ENCODE peak calls at places on chromosomes 16 and 17, in ten cellular contexts. R is DND-41, M is kidney, O is WERI-Rb-1, A is cardiac fibroblast, L is heart left ventricle, Q is fibroblast of pulmonary artery, Y is IMR-90, V is coronary artery, J is dorsolateral prefrontal cortex. S is an unnamed sample.

GRCh38 chr17:17890773-17891759 is 54.3 kb upstream of the SREBF1 start:
- DNase-seq in L (peak; percentile 49), Y (peak; percentile 72), V (no peak), R (no peak), M (peak; percentile 67), A (peak; percentile 83), Q (peak; percentile 78), O (peak; percentile 82), J (no peak), S (peak; percentile 61)

GRCh38 chr16:50697881-50698767 is 4.7 kb downstream of the NOD2 start:
- DNase-seq in Y (peak; percentile 46), M (no peak), O (no peak), A (peak; percentile 42), Q (peak; percentile 30), L (peak; percentile 52), V (no peak), J (no peak), R (no peak), S (peak; percentile 78)

GRCh38 chr17:75061618-75062017 is 14.6 kb downstream of the KCTD2 start:
- DNase-seq in Y (no peak), V (no peak), O (no peak), L (no peak), J (no peak), Q (no peak), M (no peak), A (no peak), R (no peak), S (no peak)

GRCh38 chr17:64622931-64623654 is 39.0 kb downstream of the SMURF2 start:
- DNase-seq in M (no peak), R (no peak), O (no peak), Y (peak; percentile 91), V (no peak), A (peak; percentile 73), Q (peak; percentile 86), J (no peak), L (no peak), S (no peak)

GRCh38 chr16:75099738-75100615 is 16.6 kb downstream of the LDHD start:
- DNase-seq in Y (no peak), O (no peak), M (peak; percentile 76), A (no peak), L (peak; percentile 66), V (no peak), Q (no peak), J (no peak), R (peak; percentile 87), S (peak; percentile 72)

GRCh38 chr16:70686376-70687171 is 721 bp upstream of the MTSS2 start:
- DNase-seq in L (no peak), R (no peak), Q (no peak), J (no peak), V (no peak), M (no peak), Y (no peak), A (no peak), O (peak; percentile 37), S (no peak)

GRCh38 chr16:86909359-86910145 is 331.2 kb downstream of the FOXL1 start:
- DNase-seq in L (no peak), R (no peak), Q (no peak), M (no peak), V (no peak), A (no peak), O (no peak), Y (no peak), J (no peak), S (no peak)

GRCh38 chr17:64146418-64147109 is 16.6 kb upstream of the ERN1 start:
- DNase-seq in A (peak; percentile 79), O (peak; percentile 63), L (peak; percentile 72), Q (peak; percentile 77), V (peak; percentile 85), J (peak; percentile 62), R (peak; percentile 63), M (peak; percentile 87), Y (peak; percentile 72), S (peak; percentile 58)

GRCh38 chr17:82097187-82097918 is 683 bp downstream of the FASN start:
- DNase-seq in Q (peak; percentile 65), R (peak; percentile 39), V (no peak), Y (peak; percentile 64), M (peak; percentile 89), A (peak; percentile 81), J (peak; percentile 19), L (no peak), O (peak; percentile 82), S (peak; percentile 36)

GRCh38 chr17:2709173-2709661 is 2.3 kb downstream of the CLUH start:
- DNase-seq in Q (no peak), V (no peak), Y (no peak), L (no peak), J (no peak), R (no peak), A (no peak), M (peak; percentile 84), O (no peak), S (peak; percentile 23)

GRCh38 chr16:89540557-89540956 is 19.9 kb upstream of the RPL13 start:
- DNase-seq in Y (no peak), L (peak; percentile 47), R (no peak), V (no peak), Q (no peak), O (no peak), J (no peak), M (no peak), A (no peak), S (no peak)

GRCh38 chr17:51000835-51001638 is 119.6 kb downstream of the SPAG9 start:
- DNase-seq in J (peak; percentile 28), Q (peak; percentile 88), A (peak; percentile 87), Y (peak; percentile 78), R (peak; percentile 21), L (no peak), M (no peak), V (no peak), O (no peak), S (no peak)

GRCh38 chr16:78321611-78322010 is 222.2 kb downstream of the WWOX start:
- DNase-seq in O (no peak), L (no peak), J (no peak), Y (no peak), M (no peak), R (no peak), Q (no peak), V (no peak), A (no peak), S (no peak)

GRCh38 chr16:72191551-72191950 is 19.6 kb upstream of the PMFBP1 start:
- DNase-seq in V (no peak), M (no peak), Q (peak; percentile 20), O (no peak), Y (no peak), J (no peak), A (peak; percentile 40), R (no peak), L (no peak), S (no peak)

GRCh38 chr16:81729451-81729850 is 49.6 kb upstream of the PLCG2 start:
- DNase-seq in J (no peak), A (no peak), Y (no peak), V (no peak), L (no peak), M (no peak), Q (no peak), R (peak; percentile 43), O (no peak), S (peak; percentile 27)

DNA sequence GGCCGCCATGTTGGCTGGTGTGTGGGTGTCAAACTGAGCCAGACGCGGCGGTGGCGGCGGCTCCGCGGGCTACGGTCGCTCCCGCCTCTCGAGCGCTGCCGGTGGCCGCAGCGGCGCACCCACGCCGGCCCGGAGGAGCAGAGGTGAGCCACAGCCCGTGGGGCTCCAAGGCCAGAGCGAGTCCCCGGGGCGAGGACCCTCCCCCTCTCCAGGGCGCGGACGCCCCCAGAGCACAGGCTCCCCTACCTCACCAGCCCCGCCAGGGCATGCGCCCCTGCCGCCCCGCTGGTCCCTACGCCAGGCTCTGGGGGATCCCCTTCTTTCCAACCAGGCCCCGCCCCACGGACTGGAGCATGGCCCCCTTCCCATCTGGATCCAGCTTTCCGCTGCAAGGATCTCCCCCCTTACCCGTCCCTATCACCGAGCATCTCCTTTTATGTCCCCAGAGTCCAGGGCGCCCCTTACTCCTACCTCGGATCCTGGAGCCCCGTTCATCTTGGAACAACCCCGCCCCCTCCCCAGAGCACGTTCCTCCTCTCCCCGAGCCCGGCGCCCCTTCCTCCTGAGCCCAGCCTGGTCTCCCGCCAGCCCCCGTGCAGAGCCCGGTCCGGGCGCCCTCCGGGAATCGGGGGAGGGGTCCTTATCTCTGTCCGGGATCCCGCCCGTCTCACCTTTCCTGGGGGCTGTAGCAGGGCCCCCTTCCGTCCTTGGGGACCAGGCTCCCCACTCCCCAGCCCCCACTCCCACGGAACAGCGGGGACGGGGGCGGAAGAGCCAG is 412 bp downstream of the EPN2 start:
- DNase-seq in V (no peak), L (peak; percentile 50), Y (no peak), Q (no peak), A (no peak), M (peak; percentile 91), J (no peak), R (no peak), O (peak; percentile 45), S (peak; percentile 41)
- TF ChIP-seq CTCF in V (no peak), L (peak; percentile 52), Y (peak; percentile 14), Q (no peak), A (no peak), M (peak; percentile 3), J (peak; percentile 21), R (no peak), O (no peak), S (no peak)

DNA sequence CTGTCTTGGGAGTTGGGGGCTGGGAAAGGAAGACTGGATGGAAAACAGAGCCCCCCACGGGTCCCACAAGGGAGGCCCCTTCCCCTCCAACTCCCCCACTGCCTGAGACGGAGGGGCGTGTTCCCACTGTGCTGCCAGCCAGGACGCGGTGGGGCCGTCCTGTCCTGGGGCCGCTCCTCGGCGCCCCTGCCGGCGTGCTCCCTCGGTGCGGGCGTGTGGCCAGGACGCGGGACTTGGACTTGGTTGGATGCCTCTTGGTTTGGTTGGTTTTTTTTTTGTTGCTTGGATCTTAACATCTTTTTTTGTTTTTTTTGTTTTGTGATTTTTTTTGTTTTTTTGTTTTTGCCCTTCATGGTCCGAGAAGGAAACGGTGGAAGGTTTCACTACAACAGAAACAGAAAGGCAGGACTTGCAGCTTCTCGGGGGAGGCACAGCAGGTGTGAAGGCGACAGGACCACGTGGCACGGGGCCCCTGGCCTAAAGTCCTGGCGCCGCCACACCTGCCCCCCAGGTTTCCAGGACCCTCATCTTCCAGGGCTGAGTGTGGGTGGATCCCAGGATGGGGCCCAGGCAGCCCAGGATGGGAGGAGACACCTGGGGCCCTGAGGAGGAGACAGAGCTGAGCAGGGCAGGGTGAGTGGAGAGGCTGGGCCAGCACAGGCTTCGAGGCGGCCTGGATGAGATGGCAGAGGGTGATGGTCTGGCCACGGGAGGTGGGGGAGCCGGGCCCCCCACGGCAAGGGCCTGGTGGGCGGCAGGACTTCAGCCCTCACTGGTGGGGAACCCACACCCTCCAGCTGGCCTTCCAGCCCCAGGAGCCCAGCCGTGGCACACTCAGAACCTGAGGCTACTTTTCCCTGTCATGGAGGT is 16.1 kb downstream of the ENGASE start:
- DNase-seq in M (no peak), L (no peak), Y (no peak), A (peak; percentile 24), O (no peak), J (no peak), R (no peak), V (no peak), Q (peak; percentile 22), S (no peak)
- TF ChIP-seq CTCF in M (no peak), L (no peak), Y (peak; percentile 17), A (peak; percentile 34), O (no peak), J (no peak), R (no peak), V (no peak), Q (peak; percentile 28), S (no peak)

GRCh38 chr16:17386229-17386628 is 84.5 kb downstream of the XYLT1 start:
- DNase-seq in A (no peak), V (no peak), Q (no peak), R (no peak), O (peak; percentile 28), L (no peak), J (no peak), M (no peak), Y (no peak), S (no peak)
- TF ChIP-seq CTCF in A (no peak), V (no peak), Q (no peak), R (no peak), O (no peak), L (no peak), J (no peak), M (no peak), Y (no peak), S (no peak)

GRCh38 chr17:32142038-32142856 is at the start of gene RHOT1:
- DNase-seq in A (peak; percentile 79), L (peak; percentile 87), J (peak; percentile 71), V (peak; percentile 87), Y (peak; percentile 90), M (peak; percentile 91), Q (peak; percentile 83), O (peak; percentile 74), R (peak; percentile 81), S (peak; percentile 71)
- TF ChIP-seq CTCF in A (peak; percentile 60), L (peak; percentile 26), J (peak; percentile 50), V (peak; percentile 34), Y (peak; percentile 56), M (peak; percentile 58), Q (peak; percentile 53), O (peak; percentile 84), R (peak; percentile 77), S (peak; percentile 54)

S was measured in activated CD8-positive, alpha-beta T cell treated with anti-CD3 and anti-CD28 coated beads for 36 hours.